ENCODE peak calls at places on chromosomes 12 and 14, in nine cellular contexts. Z, T, A, G, H, K, L, X and V are unnamed samples.

GRCh38 chr12:10673660-10674384 is at the start of gene STYK1:
- DNase-seq in Z (peak; percentile 64), T (no peak), A (peak; percentile 20), G (no peak), H (peak; percentile 62), K (peak; percentile 52), L (peak; percentile 88), X (no peak), V (peak; percentile 50)

GRCh38 chr12:110282956-110283817 is 2.1 kb downstream of the ATP2A2 start:
- DNase-seq in Z (no peak), T (no peak), A (peak; percentile 53), G (no peak), H (no peak), K (no peak), L (no peak), X (no peak), V (no peak)

GRCh38 chr12:34236073-34236472 is 213.8 kb downstream of the ALG10 start:
- DNase-seq in Z (no peak), T (no peak), A (no peak), G (no peak), H (no peak), K (no peak), L (no peak), X (no peak), V (no peak)

GRCh38 chr12:95548056-95548538 is 3.2 kb downstream of the USP44 start:
- DNase-seq in Z (peak; percentile 69), T (no peak), A (no peak), G (no peak), H (peak; percentile 28), K (no peak), L (peak; percentile 67), X (no peak), V (no peak)

GRCh38 chr14:28911521-28911920 is 144.9 kb downstream of the FOXG1 start:
- DNase-seq in Z (no peak), T (no peak), A (no peak), G (no peak), H (no peak), K (no peak), L (no peak), X (no peak), V (no peak)

GRCh38 chr12:121494093-121494787 is 86.6 kb downstream of the KDM2B start:
- DNase-seq in Z (peak; percentile 73), T (peak; percentile 4), A (peak; percentile 27), G (no peak), H (peak; percentile 29), K (peak; percentile 19), L (peak; percentile 84), X (peak; percentile 20), V (peak; percentile 42)

GRCh38 chr12:57433370-57433769 is 1.2 kb upstream of the INHBC start:
- DNase-seq in Z (no peak), T (no peak), A (no peak), G (no peak), H (no peak), K (no peak), L (no peak), X (no peak), V (no peak)

GRCh38 chr14:82855912-82856381 is 1322.3 kb upstream of the SEL1L start:
- DNase-seq in Z (no peak), T (peak; percentile 10), A (peak; percentile 6), G (no peak), H (no peak), K (no peak), L (no peak), X (peak; percentile 23), V (no peak)

GRCh38 chr12:100401660-100402059 is 44.8 kb downstream of the SLC17A8 start:
- DNase-seq in Z (no peak), T (no peak), A (peak; percentile 16), G (no peak), H (peak; percentile 63), K (no peak), L (no peak), X (peak; percentile 4), V (no peak)

GRCh38 chr14:66234411-66234810 is 251.8 kb upstream of the CCDC196 start:
- DNase-seq in Z (no peak), T (no peak), A (no peak), G (no peak), H (no peak), K (no peak), L (no peak), X (no peak), V (no peak)

GRCh38 chr14:102363182-102363952 is 626 bp downstream of the TECPR2 start:
- DNase-seq in Z (no peak), T (peak; percentile 21), A (peak; percentile 35), G (no peak), H (peak; percentile 72), K (no peak), L (peak; percentile 31), X (no peak), V (peak; percentile 66)

GRCh38 chr14:23895480-23895879 is 58.1 kb upstream of the DHRS4 start:
- DNase-seq in Z (no peak), T (no peak), A (no peak), G (no peak), H (no peak), K (no peak), L (no peak), X (no peak), V (peak; percentile 18)

GRCh38 chr14:88706425-88706824 is 86.3 kb downstream of the EML5 start:
- DNase-seq in Z (no peak), T (peak; percentile 1), A (peak; percentile 6), G (no peak), H (peak; percentile 20), K (no peak), L (no peak), X (no peak), V (no peak)